ENCODE peak calls at places on chromosomes 6 and 20, in five cellular contexts. H is brain microvascular endothelial cell; Y is activated CD8-positive, alpha-beta T cell treated with anti-CD3 and anti-CD28 coated beads for 36 hours; C is Calu3; R is MCF 10A. W is an unnamed sample.

GRCh38 chr20:31833130-31833930 is 12.1 kb downstream of the FOXS1 start:
- DNase-seq in Y (peak), H (peak), C (peak), R (peak), W (peak)

GRCh38 chr6:16331328-16332174 is 93.2 kb downstream of the GMPR start:
- DNase-seq in R (peak), Y (peak), C (peak), H (peak), W (peak)

GRCh38 chr6:157861814-157862213 is 38.8 kb downstream of the SNX9 start:
- DNase-seq in H (peak), R (peak), Y (no peak), C (no peak), W (no peak)

GRCh38 chr6:121912905-121913304 is 477.5 kb downstream of the GJA1 start:
- DNase-seq in R (peak), Y (no peak), H (no peak), C (no peak), W (no peak)

GRCh38 chr6:144834426-144835038 is 549.4 kb downstream of the UTRN start:
- DNase-seq in R (no peak), H (no peak), Y (no peak), C (no peak), W (no peak)

GRCh38 chr20:49187330-49188100 is 619 bp downstream of the STAU1 start:
- DNase-seq in R (no peak), H (no peak), Y (peak), C (peak), W (peak)

GRCh38 chr6:157221817-157222175 is 101.5 kb downstream of the TMEM242 start:
- DNase-seq in R (no peak), C (no peak), H (no peak), Y (no peak), W (no peak)

GRCh38 chr6:42564496-42564890 is 664 bp downstream of the UBR2 start:
- DNase-seq in Y (peak), H (no peak), C (no peak), R (no peak), W (no peak)

GRCh38 chr6:106486236-106486635 is 125.7 kb downstream of the CRYBG1 start:
- DNase-seq in H (peak), R (no peak), C (no peak), Y (no peak), W (no peak)

GRCh38 chr6:7909323-7910276 is 988 bp downstream of the TXNDC5 start:
- DNase-seq in R (peak), H (peak), C (peak), Y (peak), W (peak)

GRCh38 chr6:55868910-55869479 is 6.4 kb downstream of the BMP5 start:
- DNase-seq in H (peak), Y (peak), C (peak), R (peak), W (peak)

GRCh38 chr20:21936720-21937380 is 231.4 kb downstream of the PAX1 start:
- DNase-seq in H (no peak), Y (no peak), C (no peak), R (no peak), W (no peak)

GRCh38 chr20:41631826-41632225 is 13.6 kb upstream of the CHD6 start:
- DNase-seq in H (peak), R (peak), C (no peak), Y (no peak), W (no peak)

GRCh38 chr6:111591370-111591900 is 14.2 kb downstream of the TRAF3IP2 start:
- DNase-seq in C (peak), R (peak), Y (no peak), H (peak), W (no peak)

GRCh38 chr20:63235399-63235983 is at the start of gene BIRC7:
- DNase-seq in H (no peak), R (no peak), C (no peak), Y (peak), W (peak)

GRCh38 chr6:3208096-3208774 is 19.2 kb downstream of the TUBB2B start:
- DNase-seq in R (peak), H (peak), C (no peak), Y (no peak), W (no peak)

GRCh38 chr6:169141706-169142705 is 111.6 kb downstream of the THBS2 start:
- DNase-seq in R (no peak), H (no peak), Y (no peak), C (no peak), W (no peak)

GRCh38 chr6:52590634-52590985 is 13.8 kb upstream of the TRAM2 start:
- DNase-seq in Y (no peak), C (no peak), R (peak), H (peak), W (no peak)

GRCh38 chr6:73074175-73074574 is 151.1 kb downstream of the KHDC1L start:
- DNase-seq in R (no peak), Y (no peak), C (no peak), H (peak), W (no peak)

GRCh38 chr20:9093203-9093962 is 24.5 kb downstream of the PLCB4 start:
- DNase-seq in C (no peak), H (no peak), Y (no peak), R (no peak), W (no peak)

GRCh38 chr20:49385471-49385870 is 97.0 kb downstream of the KCNB1 start:
- DNase-seq in H (peak), R (peak), C (peak), Y (peak), W (no peak)

GRCh38 chr6:11358904-11359840 is 126.7 kb upstream of the NEDD9 start:
- DNase-seq in R (no peak), Y (no peak), H (no peak), C (no peak), W (no peak)

GRCh38 chr20:21526776-21527175 is 12.9 kb upstream of the NKX2-2 start:
- DNase-seq in H (no peak), R (no peak), Y (no peak), C (no peak), W (no peak)

GRCh38 chr6:16764188-16764950 is 3.1 kb upstream of the ATXN1 start:
- DNase-seq in R (no peak), H (peak), C (no peak), Y (no peak), W (no peak)

GRCh38 chr20:52313335-52313963 is 121.9 kb upstream of the ZFP64 start:
- DNase-seq in Y (no peak), C (peak), H (peak), R (peak), W (no peak)

GRCh38 chr20:22623211-22623610 is 38.8 kb upstream of the FOXA2 start:
- DNase-seq in R (peak), C (peak), H (no peak), Y (no peak), W (no peak)

GRCh38 chr6:148342146-148343027 is at the start of gene SASH1:
- DNase-seq in Y (peak), H (peak), R (peak), C (peak), W (peak)

GRCh38 chr6:146550911-146551310 is 7.3 kb downstream of the RAB32 start:
- DNase-seq in R (peak), H (no peak), C (no peak), Y (no peak), W (no peak)

GRCh38 chr6:13315896-13316295 is 12.4 kb downstream of the TBC1D7 start:
- DNase-seq in C (no peak), Y (no peak), R (no peak), H (no peak), W (no peak)

GRCh38 chr6:170025341-170026271 is 265.3 kb downstream of the DLL1 start:
- DNase-seq in H (no peak), Y (no peak), R (no peak), C (no peak), W (no peak)

GRCh38 chr20:62409935-62410741 is 3.1 kb upstream of the CABLES2 start:
- DNase-seq in Y (peak), R (peak), C (peak), H (no peak), W (peak)

GRCh38 chr6:110178626-110179405 is 654 bp downstream of the WASF1 start:
- DNase-seq in R (peak), H (peak), C (peak), Y (peak), W (peak)

GRCh38 chr20:41364236-41364855 is 2.3 kb downstream of the EMILIN3 start:
- DNase-seq in H (no peak), Y (no peak), C (no peak), R (no peak), W (no peak)

DNA sequence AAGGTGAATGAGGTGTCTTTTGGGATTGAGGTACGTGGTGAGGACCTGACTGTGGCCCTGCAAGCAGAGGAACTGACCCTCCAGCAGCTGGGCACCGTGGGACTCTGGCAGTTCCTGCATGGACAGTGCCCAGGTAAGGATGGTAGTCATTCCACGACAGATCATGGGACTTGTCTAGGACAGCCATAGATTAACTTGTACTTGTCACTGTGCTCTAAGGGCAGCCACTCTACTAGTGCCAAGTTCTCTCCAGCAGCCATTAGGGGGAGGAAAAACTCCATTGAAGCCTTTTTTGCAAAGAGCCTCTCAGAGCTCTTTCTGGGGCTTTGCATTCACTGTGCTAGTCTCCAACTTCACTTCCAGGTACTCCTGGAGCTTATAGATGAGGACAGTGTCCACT is 20.4 kb downstream of the TAF11 start:
- DNase-seq in H (no peak), Y (no peak), C (no peak), R (no peak), W (no peak)
- TF ChIP-seq CTCF in H (peak), Y (no peak), C (no peak), R (no peak), W (peak)

GRCh38 chr6:33416386-33417126 is 1.4 kb downstream of the CUTA start:
- DNase-seq in C (no peak), R (no peak), Y (peak), H (no peak), W (no peak)

GRCh38 chr6:33413200-33413599 is 2.4 kb downstream of the PHF1 start:
- DNase-seq in R (no peak), Y (no peak), H (no peak), C (no peak), W (no peak)

GRCh38 chr6:33415831-33416230 is 2.1 kb downstream of the CUTA start:
- DNase-seq in R (no peak), Y (no peak), C (no peak), H (no peak), W (no peak)

GRCh38 chr6:33413601-33414120 is 2.8 kb downstream of the PHF1 start:
- DNase-seq in H (no peak), R (no peak), C (no peak), Y (no peak), W (no peak)

GRCh38 chr6:33414592-33415271 is 3.2 kb downstream of the CUTA start:
- DNase-seq in Y (peak), R (no peak), C (peak), H (no peak), W (no peak)
- TF ChIP-seq CTCF in Y (peak), R (peak), C (no peak), H (peak), W (peak)

GRCh38 chr6:6747371-6747770 is 158.9 kb downstream of the LY86 start:
- DNase-seq in Y (no peak), C (no peak), R (no peak), H (no peak), W (no peak)
- TF ChIP-seq CTCF in Y (no peak), C (no peak), R (no peak), H (no peak), W (no peak)

GRCh38 chr6:126341126-126341525 is 1.2 kb downstream of the CENPW start:
- DNase-seq in H (no peak), Y (no peak), R (no peak), C (no peak), W (no peak)
- TF ChIP-seq CTCF in H (no peak), Y (no peak), R (no peak), C (no peak), W (no peak)

DNA sequence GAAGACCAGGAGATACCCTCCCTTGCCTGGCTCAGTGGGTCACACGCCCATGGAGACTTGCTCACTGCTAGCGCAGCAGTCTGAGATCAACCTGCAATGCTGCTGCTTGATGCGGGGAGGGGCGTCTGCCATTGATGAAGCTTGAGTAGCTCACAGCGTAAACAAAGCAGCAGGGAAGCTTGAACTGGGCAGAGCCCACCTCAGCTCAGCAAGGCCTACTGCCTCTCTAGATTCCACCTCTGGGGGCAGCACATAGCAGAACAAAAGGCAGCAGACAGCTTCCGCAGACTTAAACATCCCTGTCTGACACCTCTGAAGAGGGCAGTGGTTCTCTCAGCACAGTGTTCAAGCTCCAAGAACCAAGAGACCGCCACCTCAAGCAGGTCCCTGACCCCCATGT is 271.3 kb downstream of the ESR1 start:
- DNase-seq in Y (no peak), C (no peak), H (no peak), R (no peak), W (no peak)
- TF ChIP-seq CTCF in Y (no peak), C (no peak), H (peak), R (no peak), W (no peak)

GRCh38 chr6:53794720-53795253 is at the start of gene LRRC1:
- DNase-seq in C (peak), Y (peak), R (peak), H (peak), W (peak)

GRCh38 chr6:53793318-53793975 is 1.4 kb upstream of the LRRC1 start:
- DNase-seq in Y (peak), C (peak), H (peak), R (peak), W (peak)

GRCh38 chr6:53792973-53793317 is 1.9 kb upstream of the LRRC1 start:
- DNase-seq in Y (no peak), R (no peak), C (no peak), H (no peak), W (no peak)

GRCh38 chr6:53795254-53795701 is 473 bp downstream of the LRRC1 start:
- DNase-seq in R (peak), H (no peak), Y (no peak), C (no peak), W (peak)

GRCh38 chr6:53794073-53794719 is 609 bp upstream of the LRRC1 start:
- DNase-seq in R (peak), C (peak), H (peak), Y (peak), W (peak)
- TF ChIP-seq CTCF in R (peak), C (no peak), H (peak), Y (no peak), W (peak)

W was measured in GM10248.